ENCODE peak calls at places on chromosome 5, in seven cellular contexts. L, W, C, Y, Q, T and S are unnamed samples. For H3K9me3 and H3K4me1, the result is how much of the 10 kb centered on the place peaks cover.

GRCh38 chr5:135269828-135270545 is 129.0 kb downstream of the MACROH2A1 start:
- DNase-seq in L (no peak), W (no peak), C (no peak), Y (peak), Q (no peak), T (peak), S (peak)

GRCh38 chr5:83899351-83899970 is 178.8 kb upstream of the HAPLN1 start:
- DNase-seq in L (no peak), W (no peak), C (no peak), Y (peak), Q (no peak), T (peak), S (no peak)

GRCh38 chr5:133520991-133521706 is 91.2 kb downstream of the FSTL4 start:
- DNase-seq in L (no peak), W (no peak), C (no peak), Y (no peak), Q (no peak), T (no peak), S (no peak)

GRCh38 chr5:141412853-141413539 is at the start of gene PCDHGA10:
- DNase-seq in L (no peak), W (peak), C (no peak), Y (peak), Q (peak), T (peak), S (peak)

GRCh38 chr5:61386062-61386800 is 54.2 kb downstream of the ZSWIM6 start:
- DNase-seq in L (no peak), W (no peak), C (no peak), Y (no peak), Q (no peak), T (no peak), S (no peak)

GRCh38 chr5:108481355-108481931 is 99.5 kb upstream of the FBXL17 start:
- DNase-seq in L (no peak), W (no peak), C (no peak), Y (peak), Q (no peak), T (no peak), S (no peak)

GRCh38 chr5:32123889-32124676 is 50.0 kb downstream of the GOLPH3 start:
- DNase-seq in L (no peak), W (no peak), C (no peak), Y (no peak), Q (no peak), T (no peak), S (no peak)

GRCh38 chr5:114249838-114250237 is 112.0 kb upstream of the KCNN2 start:
- DNase-seq in L (no peak), W (no peak), C (no peak), Y (peak), Q (no peak), T (peak), S (no peak)

GRCh38 chr5:68356623-68357022 is 141.1 kb downstream of the PIK3R1 start:
- DNase-seq in L (no peak), W (no peak), C (no peak), Y (no peak), Q (no peak), T (no peak), S (no peak)

GRCh38 chr5:23450187-23450586 is 57.2 kb upstream of the PRDM9 start:
- DNase-seq in L (no peak), W (no peak), C (no peak), Y (no peak), Q (no peak), T (no peak), S (no peak)
- H3K9me3 ChIP-seq in L (under half), W (under half), C (under half), Y (under half), Q (under half), T (under half), S (under half)

GRCh38 chr5:85488295-85488694 is 1103.6 kb upstream of the EDIL3 start:
- DNase-seq in L (no peak), W (no peak), C (no peak), Y (no peak), Q (no peak), T (no peak), S (no peak)

GRCh38 chr5:85479849-85480248 is 1095.2 kb upstream of the EDIL3 start:
- DNase-seq in L (no peak), W (no peak), C (no peak), Y (no peak), Q (no peak), T (no peak), S (no peak)

DNA sequence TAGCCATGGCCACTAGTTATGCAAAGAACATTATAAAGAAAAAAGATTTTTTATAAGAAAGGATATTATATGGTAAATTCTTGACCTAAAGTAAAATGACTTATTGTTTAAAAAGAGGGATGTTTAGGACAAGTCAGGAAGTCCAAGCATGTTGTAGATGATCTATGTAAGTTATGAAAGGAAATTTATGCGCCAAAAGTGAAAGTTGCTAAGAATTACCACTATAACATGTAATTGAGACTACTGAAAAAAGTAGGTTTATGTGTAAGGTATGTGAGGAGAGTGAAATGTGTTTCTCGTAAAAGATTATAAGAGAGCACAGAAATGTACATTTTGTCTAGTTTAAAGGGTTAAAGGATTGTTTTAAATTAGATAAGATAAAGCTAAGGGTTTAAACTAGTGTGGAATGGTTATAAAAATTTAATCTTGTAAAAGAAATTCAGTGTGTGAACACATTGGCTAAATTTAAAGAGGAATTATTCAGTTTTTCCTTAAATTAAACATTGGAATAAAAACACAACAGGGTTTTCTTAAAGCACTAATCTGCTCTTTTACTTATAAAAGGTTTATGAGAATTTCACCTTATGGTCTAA is 1100.4 kb upstream of the EDIL3 start:
- DNase-seq in L (no peak), W (no peak), C (no peak), Y (no peak), Q (no peak), T (no peak), S (no peak)
- H3K4me1 ChIP-seq in L (under half), W (under half), C (under half), Y (under half), Q (under half), T (under half), S (under half)

DNA sequence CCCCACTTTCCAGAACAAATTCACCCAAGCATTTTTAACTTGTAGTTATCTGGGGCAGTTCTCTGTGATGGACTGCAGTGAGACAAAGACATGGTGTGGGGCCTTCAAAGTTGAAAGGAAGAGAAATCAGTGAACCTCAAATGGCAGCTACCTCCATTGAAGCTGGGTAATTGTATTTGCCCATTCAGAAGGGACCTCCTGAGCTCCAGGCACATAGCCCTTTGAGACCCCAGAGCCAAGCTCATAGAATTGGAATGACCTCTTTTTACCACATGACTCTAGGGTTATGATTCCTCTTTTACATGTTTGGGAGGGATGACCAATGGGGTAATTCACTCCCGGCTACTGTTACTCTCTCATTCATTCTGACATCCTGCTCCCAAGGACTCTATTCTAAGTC is 368.4 kb upstream of the ITGA1 start:
- DNase-seq in L (no peak), W (no peak), C (no peak), Y (no peak), Q (no peak), T (no peak), S (no peak)
- H3K9me3 ChIP-seq in L (under half), W (under half), C (under half), Y (under half), Q (under half), T (under half), S (under half)

GRCh38 chr5:148968311-148968710 is 94.6 kb downstream of the SH3TC2 start:
- DNase-seq in L (no peak), W (no peak), C (no peak), Y (no peak), Q (no peak), T (no peak), S (no peak)
- H3K4me1 ChIP-seq in L (under half), W (under half), C (under half), Y (under half), Q (under half), T (under half), S (half or more)

DNA sequence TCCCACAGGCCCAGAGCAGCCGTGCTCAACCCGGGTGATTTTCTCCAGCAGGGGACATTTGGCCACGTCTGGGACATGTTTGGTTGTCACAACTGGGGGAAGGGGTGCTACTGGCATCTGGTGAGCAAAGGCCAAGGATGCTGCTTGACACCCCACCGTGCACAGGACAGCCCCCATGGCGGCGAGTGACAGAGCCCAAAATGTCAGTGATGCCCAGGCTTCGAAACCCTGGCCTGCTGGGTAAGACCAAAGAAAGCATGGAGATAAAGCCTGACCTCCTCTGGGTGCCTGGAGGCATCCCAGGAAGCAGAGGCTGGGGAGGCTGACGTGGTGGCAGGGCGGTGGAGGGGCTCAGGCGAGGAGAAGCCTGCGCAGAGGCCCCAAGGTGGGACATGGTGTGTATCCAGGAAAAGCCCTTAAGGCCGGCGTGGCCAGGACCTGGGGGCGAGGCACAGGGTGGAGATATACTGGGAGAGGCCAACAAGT is 66.4 kb downstream of the ZNF354C start:
- DNase-seq in L (no peak), W (peak), C (no peak), Y (no peak), Q (peak), T (no peak), S (no peak)
- H3K9me3 ChIP-seq in L (under half), W (under half), C (under half), Y (under half), Q (under half), T (under half), S (under half)

GRCh38 chr5:80186634-80187033 is 69.2 kb downstream of the SERINC5 start:
- DNase-seq in L (no peak), W (no peak), C (no peak), Y (no peak), Q (peak), T (no peak), S (no peak)
- H3K4me1 ChIP-seq in L (under half), W (half or more), C (half or more), Y (under half), Q (half or more), T (under half), S (under half)

DNA sequence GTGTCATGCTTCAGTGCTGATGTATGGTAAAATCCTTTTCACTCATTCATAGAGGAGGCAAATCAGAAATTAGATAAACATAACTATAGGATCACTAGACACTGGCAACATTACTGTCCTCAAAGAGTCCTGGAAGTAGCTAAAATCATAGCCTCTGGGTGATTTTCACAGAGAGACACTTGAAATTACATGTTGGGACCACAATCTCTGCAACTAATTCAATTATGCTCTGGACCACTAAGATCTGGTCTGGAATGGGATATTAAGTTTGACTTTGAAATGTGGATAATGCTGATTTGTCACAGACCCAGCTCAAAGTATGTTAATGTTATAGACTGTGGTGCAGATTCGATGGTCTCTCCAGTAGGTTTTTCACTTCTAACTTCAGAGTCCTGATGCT is 214.6 kb upstream of the CCNH start:
- DNase-seq in L (no peak), W (no peak), C (no peak), Y (no peak), Q (no peak), T (no peak), S (no peak)
- H3K9me3 ChIP-seq in L (under half), W (under half), C (under half), Y (under half), Q (under half), T (under half), S (under half)

GRCh38 chr5:150630016-150630415 is 10.4 kb upstream of the SYNPO start:
- DNase-seq in L (no peak), W (no peak), C (no peak), Y (no peak), Q (no peak), T (no peak), S (no peak)
- H3K4me1 ChIP-seq in L (under half), W (under half), C (half or more), Y (under half), Q (half or more), T (under half), S (under half)

DNA sequence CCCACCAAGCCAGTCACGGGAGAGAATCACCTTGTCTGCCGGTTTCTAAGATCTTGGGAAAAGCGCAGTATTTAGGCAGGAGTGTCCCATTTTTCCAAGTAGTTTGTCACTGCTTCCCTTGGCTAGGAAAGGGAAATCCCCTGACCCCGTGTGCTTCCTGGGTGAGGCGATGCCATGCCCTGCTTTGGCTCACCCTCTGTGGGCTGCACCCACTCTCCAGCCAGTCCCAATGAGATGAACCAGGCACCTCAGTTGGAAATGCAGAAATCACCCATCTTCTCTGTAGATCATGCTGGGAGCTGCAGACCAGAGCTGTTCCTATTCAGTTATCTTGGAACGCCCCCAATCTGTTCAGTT is 116.9 kb downstream of the RAB3C start:
- DNase-seq in L (no peak), W (no peak), C (no peak), Y (no peak), Q (no peak), T (no peak), S (no peak)
- H3K9me3 ChIP-seq in L (under half), W (under half), C (under half), Y (under half), Q (under half), T (under half), S (under half)